ENCODE peak calls at places on chromosomes 5 and 9, in eight cellular contexts. S is CD8-positive, alpha-beta memory T cell; N is endothelial cell of umbilical vein; G is fibroblast of lung; F is neural progenitor cell; J is kidney; M is CD8-positive, alpha-beta T cell; R is sigmoid colon. D is an unnamed sample.

GRCh38 chr5:111364992-111365391 is 140.8 kb downstream of the CAMK4 start:
- DNase-seq in F (peak; percentile 60), S (no peak), N (no peak), G (peak; percentile 23), M (no peak), J (no peak), R (no peak), D (no peak)

GRCh38 chr9:6351757-6352156 is 23.6 kb downstream of the TPD52L3 start:
- DNase-seq in M (no peak), J (no peak), F (no peak), N (no peak), G (no peak), S (no peak), R (no peak), D (no peak)

GRCh38 chr5:1029945-1030625 is 21.5 kb downstream of the NKD2 start:
- DNase-seq in S (no peak), J (peak; percentile 48), G (no peak), R (peak; percentile 15), F (no peak), M (no peak), N (no peak), D (no peak)

GRCh38 chr9:99050292-99050911 is 54.5 kb upstream of the TGFBR1 start:
- DNase-seq in N (no peak), G (no peak), M (no peak), S (no peak), J (no peak), F (no peak), R (no peak), D (no peak)

GRCh38 chr9:124733964-124734740 is 37.0 kb downstream of the NR6A1 start:
- DNase-seq in R (no peak), F (no peak), M (no peak), S (no peak), J (no peak), N (no peak), G (no peak), D (no peak)

GRCh38 chr5:91983869-91984268 is 600.8 kb upstream of the ARRDC3 start:
- DNase-seq in R (no peak), N (no peak), G (no peak), J (no peak), S (no peak), M (no peak), F (no peak), D (no peak)

GRCh38 chr5:37532976-37533740 is 154.0 kb downstream of the WDR70 start:
- DNase-seq in G (no peak), J (no peak), N (peak; percentile 34), S (no peak), R (no peak), F (no peak), M (no peak), D (no peak)

GRCh38 chr9:77455312-77455927 is 192.7 kb downstream of the GNA14 start:
- DNase-seq in F (no peak), N (peak; percentile 34), J (no peak), M (peak; percentile 41), R (no peak), S (no peak), G (no peak), D (no peak)

GRCh38 chr5:88304356-88304755 is 35.7 kb upstream of the TMEM161B start:
- DNase-seq in G (no peak), N (no peak), M (no peak), S (no peak), J (no peak), F (peak; percentile 19), R (no peak), D (no peak)

GRCh38 chr9:124079176-124079925 is 67.8 kb downstream of the LHX2 start:
- DNase-seq in N (peak; percentile 33), G (peak; percentile 36), J (no peak), R (peak; percentile 34), S (no peak), M (no peak), F (no peak), D (no peak)

GRCh38 chr5:14176888-14177287 is 33.7 kb downstream of the TRIO start:
- DNase-seq in N (no peak), R (no peak), G (no peak), S (no peak), J (no peak), F (no peak), M (no peak), D (no peak)

GRCh38 chr9:92723299-92723625 is 41.4 kb downstream of the BICD2 start:
- DNase-seq in S (no peak), N (no peak), J (no peak), G (peak; percentile 59), R (no peak), M (no peak), F (no peak), D (no peak)

GRCh38 chr5:94693043-94693822 is 74.8 kb downstream of the SLF1 start:
- DNase-seq in M (no peak), N (peak; percentile 65), J (no peak), G (peak; percentile 86), R (no peak), F (peak; percentile 40), S (no peak), D (no peak)

DNA sequence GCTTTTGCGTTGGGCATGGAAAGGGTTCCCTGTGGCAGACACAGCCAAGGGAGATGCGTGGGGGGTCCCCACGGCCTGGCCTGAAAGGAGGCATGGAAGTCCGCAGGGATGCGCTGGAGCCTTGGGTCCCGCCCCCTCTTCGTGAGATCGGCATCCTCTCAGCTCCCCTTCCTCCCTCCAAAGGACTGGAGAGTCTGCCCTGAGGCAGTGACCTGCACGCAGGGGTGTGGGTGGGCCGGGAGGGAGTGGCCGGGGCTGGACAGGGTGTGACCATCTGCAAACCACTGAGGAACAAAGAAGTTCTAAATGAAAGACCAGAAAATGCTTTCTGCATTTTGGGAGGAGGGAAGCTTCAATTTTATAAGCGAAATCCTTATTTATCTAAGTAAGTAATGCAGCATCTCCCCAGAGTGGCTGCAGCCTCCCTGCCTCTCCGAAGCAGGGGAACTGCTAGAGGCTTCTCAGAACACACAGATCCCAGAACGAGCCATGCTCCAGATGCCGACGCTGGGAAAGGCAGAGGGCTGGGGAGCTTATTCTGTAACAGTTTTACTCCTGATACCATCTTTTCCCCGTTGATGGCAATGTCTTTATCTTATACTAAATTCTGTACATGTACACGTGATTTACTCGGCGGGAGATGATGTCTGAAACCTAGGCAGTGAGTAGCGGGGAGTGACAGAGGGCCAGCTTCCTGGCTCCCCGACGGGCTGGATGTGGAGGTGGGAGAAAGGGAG is 221.7 kb downstream of the FANCC start:
- DNase-seq in R (no peak), F (no peak), J (peak; percentile 43), N (no peak), M (no peak), G (no peak), S (no peak), D (no peak)
- H3K27ac ChIP-seq in R (peak overlapping the region; percentile 62), F (no peak overlapping the region), J (no peak overlapping the region), N (no peak overlapping the region), M (no peak overlapping the region), G (no peak overlapping the region), S (no peak overlapping the region), D (peak overlapping the region; percentile 25)

DNA sequence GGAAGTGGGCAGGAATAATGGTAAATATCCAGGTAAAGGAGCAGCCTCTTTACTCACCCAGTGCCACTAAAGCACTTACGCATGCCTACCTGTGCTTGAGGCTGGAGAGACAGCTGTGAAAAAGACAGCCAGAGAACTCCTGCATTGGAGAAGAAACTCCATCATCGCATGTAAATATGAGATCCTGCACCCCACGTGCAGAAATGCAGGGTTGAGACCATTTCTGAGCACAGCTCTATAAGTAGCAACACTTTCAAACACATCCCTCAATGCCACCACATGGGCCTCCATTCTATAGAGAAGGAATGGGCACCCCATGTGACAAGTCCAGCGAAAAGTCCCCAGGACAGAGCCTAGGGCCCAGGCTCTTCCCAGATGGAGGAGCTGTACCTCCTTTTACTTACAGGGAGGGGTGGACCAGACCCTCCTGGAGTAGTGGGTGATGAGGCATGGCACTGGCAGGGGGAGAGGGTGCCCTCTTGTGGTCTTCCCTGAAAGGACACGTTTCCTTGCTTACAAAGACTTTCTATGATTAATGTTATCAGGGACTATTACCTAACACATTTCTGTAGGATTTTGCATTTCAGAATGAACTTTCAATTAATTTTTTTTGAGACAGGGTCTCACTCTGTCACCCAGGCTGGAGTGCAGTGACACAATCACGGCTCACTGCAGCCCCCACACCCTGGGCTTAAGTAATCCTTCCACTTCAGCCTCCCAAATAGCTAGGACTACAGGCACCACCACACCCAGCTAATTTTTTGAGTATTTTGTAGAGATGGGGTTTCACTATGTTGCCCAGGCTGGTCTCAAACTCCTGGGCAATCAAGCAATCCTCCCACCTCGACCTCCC is 55.3 kb upstream of the IL17B start:
- DNase-seq in N (peak; percentile 64), R (peak; percentile 90), G (peak; percentile 75), F (peak; percentile 81), M (peak; percentile 49), S (peak; percentile 11), J (no peak), D (no peak)
- H3K4me3 ChIP-seq in N (no peak overlapping the region), R (no peak overlapping the region), G (no peak overlapping the region), F (no peak overlapping the region), M (no peak overlapping the region), S (no peak overlapping the region), J (no peak overlapping the region), D (no peak overlapping the region)

GRCh38 chr5:109558952-109559351 is 130.8 kb upstream of the MAN2A1 start:
- DNase-seq in F (no peak), S (no peak), J (no peak), G (peak; percentile 39), R (no peak), M (no peak), N (no peak), D (no peak)
- H3K27ac ChIP-seq in F (no peak overlapping the region), S (no peak overlapping the region), J (no peak overlapping the region), G (no peak overlapping the region), R (no peak overlapping the region), M (no peak overlapping the region), N (no peak overlapping the region), D (peak overlapping the region; percentile 2)

DNA sequence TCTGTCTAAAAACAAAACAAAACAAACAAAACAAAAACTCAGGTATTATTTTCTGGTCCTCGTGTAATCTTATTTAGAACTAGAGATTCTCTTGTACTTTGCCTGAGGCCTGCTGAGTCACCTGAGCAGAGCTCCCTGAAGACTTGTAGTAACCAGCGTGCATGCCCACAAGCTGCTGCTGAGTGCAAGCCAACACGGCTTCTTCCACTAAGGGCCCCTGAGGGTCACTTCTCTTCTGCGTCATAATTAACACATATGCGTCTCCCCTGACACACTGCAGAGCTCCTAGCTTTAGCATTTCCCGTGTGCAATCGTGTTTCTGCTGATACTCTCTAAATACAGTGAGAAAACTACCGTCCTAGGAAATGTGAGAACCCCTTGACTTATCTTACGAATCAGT is 10.9 kb upstream of the NDFIP1 start:
- DNase-seq in R (no peak), N (no peak), G (no peak), M (no peak), J (no peak), S (no peak), F (no peak), D (no peak)
- H3K4me3 ChIP-seq in R (no peak overlapping the region), N (no peak overlapping the region), G (no peak overlapping the region), M (no peak overlapping the region), J (no peak overlapping the region), S (no peak overlapping the region), F (no peak overlapping the region), D (no peak overlapping the region)

GRCh38 chr9:127896395-127897193 is 2.8 kb downstream of the ST6GALNAC6 start:
- DNase-seq in R (peak; percentile 66), F (no peak), S (no peak), M (no peak), G (no peak), N (no peak), J (no peak), D (peak; percentile 77)
- H3K27ac ChIP-seq in R (peak overlapping the region; percentile 94), F (peak overlapping the region; percentile 72), S (peak overlapping the region; percentile 12), M (no peak overlapping the region), G (peak overlapping the region; percentile 60), N (no peak overlapping the region), J (peak overlapping the region; percentile 59), D (peak overlapping the region; percentile 93)

GRCh38 chr9:97876061-97876460 is 23.0 kb downstream of the FOXE1 start:
- DNase-seq in J (no peak), G (no peak), M (no peak), S (no peak), N (no peak), R (no peak), F (no peak), D (no peak)
- H3K4me3 ChIP-seq in J (no peak overlapping the region), G (no peak overlapping the region), M (no peak overlapping the region), S (no peak overlapping the region), N (no peak overlapping the region), R (no peak overlapping the region), F (no peak overlapping the region), D (no peak overlapping the region)